ENCODE peak calls at places on chromosomes 6 and 20, in four cellular contexts. O is WTC11, V is GM12878, I is K562. K is an unnamed sample.

GRCh38 chr6:63897459-63897858 is 261.9 kb downstream of the PHF3 start:
- DNase-seq in O (no peak), V (no peak), I (no peak), K (no peak)

GRCh38 chr6:56671651-56672461 is 29.2 kb upstream of the DST start:
- DNase-seq in O (no peak), V (no peak), I (no peak), K (no peak)

GRCh38 chr20:50792708-50793574 is 1.9 kb upstream of the BCAS4 start:
- DNase-seq in O (no peak), V (no peak), I (no peak), K (no peak)

GRCh38 chr20:63183422-63184146 is 32.3 kb downstream of the YTHDF1 start:
- DNase-seq in O (peak; percentile 85), V (no peak), I (peak; percentile 73), K (peak; percentile 55)

GRCh38 chr6:14888575-14889000 is 357.3 kb upstream of the JARID2 start:
- DNase-seq in O (no peak), V (no peak), I (no peak), K (no peak)

GRCh38 chr20:34627458-34627857 is 49.4 kb downstream of the PIGU start:
- DNase-seq in O (no peak), V (no peak), I (no peak), K (no peak)

GRCh38 chr6:125659887-125660286 is 89.5 kb upstream of the HEY2 start:
- DNase-seq in O (no peak), V (no peak), I (no peak), K (no peak)

GRCh38 chr6:22447862-22448261 is 121.5 kb upstream of the HDGFL1 start:
- DNase-seq in O (no peak), V (no peak), I (no peak), K (no peak)

GRCh38 chr20:43409041-43409913 is 48.4 kb upstream of the SRSF6 start:
- DNase-seq in O (peak; percentile 61), V (peak; percentile 7), I (peak; percentile 26), K (peak; percentile 50)

GRCh38 chr20:10344953-10345352 is 89.1 kb downstream of the MKKS start:
- DNase-seq in O (no peak), V (no peak), I (no peak), K (no peak)

GRCh38 chr6:14921170-14921569 is 324.7 kb upstream of the JARID2 start:
- DNase-seq in O (no peak), V (no peak), I (peak; percentile 26), K (no peak)

GRCh38 chr6:10217111-10217510 is 197.8 kb downstream of the TFAP2A start:
- DNase-seq in O (no peak), V (no peak), I (no peak), K (no peak)

GRCh38 chr20:8183526-8183925 is 51.5 kb downstream of the PLCB1 start:
- DNase-seq in O (no peak), V (no peak), I (no peak), K (no peak)

GRCh38 chr20:61569836-61570235 is 317.8 kb downstream of the CDH4 start:
- DNase-seq in O (no peak), V (no peak), I (no peak), K (no peak)

GRCh38 chr6:127635091-127635490 is 58.1 kb downstream of the C6orf58 start:
- DNase-seq in O (no peak), V (no peak), I (no peak), K (no peak)

GRCh38 chr6:104597541-104598050 is 262.1 kb downstream of the HACE1 start:
- DNase-seq in O (no peak), V (no peak), I (no peak), K (no peak)

GRCh38 chr6:40996591-40997247 is 42.3 kb downstream of the UNC5CL start:
- DNase-seq in O (no peak), V (no peak), I (peak; percentile 22), K (peak; percentile 69)

GRCh38 chr6:111990214-111990613 is 63.7 kb upstream of the CCN6 start:
- DNase-seq in O (no peak), V (no peak), I (no peak), K (no peak)

GRCh38 chr20:55205684-55206083 is 730.3 kb downstream of the DOK5 start:
- DNase-seq in O (no peak), V (no peak), I (no peak), K (no peak)

GRCh38 chr6:40348591-40348990 is 238.6 kb downstream of the LRFN2 start:
- DNase-seq in O (no peak), V (no peak), I (no peak), K (no peak)

GRCh38 chr20:20340443-20340842 is 27.5 kb upstream of the INSM1 start:
- DNase-seq in O (no peak), V (no peak), I (no peak), K (no peak)

GRCh38 chr6:53794073-53794719 is 609 bp upstream of the LRRC1 start:
- DNase-seq in O (peak; percentile 54), V (peak; percentile 17), I (no peak), K (peak; percentile 81)

GRCh38 chr6:113411006-113411405 is 446.1 kb upstream of the MARCKS start:
- DNase-seq in O (no peak), V (no peak), I (no peak), K (peak; percentile 35)

GRCh38 chr6:29746846-29747687 is 23.8 kb downstream of the HLA-F start:
- DNase-seq in O (no peak), V (no peak), I (peak; percentile 26), K (no peak)

GRCh38 chr6:10429638-10430427 is 15.0 kb upstream of the TFAP2A start:
- DNase-seq in O (no peak), V (peak; percentile 53), I (peak; percentile 55), K (peak; percentile 50)

GRCh38 chr6:117615981-117616961 is 14.0 kb upstream of the GOPC start:
- DNase-seq in O (peak; percentile 50), V (no peak), I (no peak), K (no peak)

GRCh38 chr6:836276-836853 is 143.4 kb upstream of the EXOC2 start:
- DNase-seq in O (no peak), V (no peak), I (no peak), K (no peak)

GRCh38 chr6:153790881-153791473 is 248.1 kb upstream of the OPRM1 start:
- DNase-seq in O (peak; percentile 29), V (no peak), I (no peak), K (peak; percentile 37)

GRCh38 chr6:43757966-43758616 is 11.9 kb upstream of the VEGFA start:
- DNase-seq in O (peak; percentile 5), V (no peak), I (no peak), K (no peak)

GRCh38 chr6:14791525-14791924 is 454.3 kb upstream of the JARID2 start:
- DNase-seq in O (no peak), V (no peak), I (no peak), K (no peak)

GRCh38 chr6:163984446-163984936 is 570.0 kb downstream of the QKI start:
- DNase-seq in O (no peak), V (peak; percentile 8), I (no peak), K (no peak)

GRCh38 chr6:53679446-53679933 is 13.9 kb upstream of the KLHL31 start:
- DNase-seq in O (peak; percentile 15), V (no peak), I (peak; percentile 20), K (peak; percentile 62)

GRCh38 chr6:56693246-56693607 is 50.5 kb upstream of the DST start:
- DNase-seq in O (no peak), V (no peak), I (no peak), K (peak; percentile 75)

GRCh38 chr20:50472693-50473610 is 37.2 kb upstream of the PTPN1 start:
- DNase-seq in O (no peak), V (no peak), I (no peak), K (no peak)

GRCh38 chr6:18034798-18035202 is 47.4 kb upstream of the KIF13A start:
- DNase-seq in O (no peak), V (no peak), I (peak; percentile 37), K (peak; percentile 85)

GRCh38 chr20:46348972-46349741 is 40.9 kb upstream of the CDH22 start:
- DNase-seq in O (peak; percentile 81), V (no peak), I (peak; percentile 81), K (peak; percentile 46)

GRCh38 chr6:169933251-169933821 is 181.9 kb downstream of the ERMARD start:
- DNase-seq in O (no peak), V (no peak), I (no peak), K (no peak)

GRCh38 chr6:49541210-49541724 is 9.2 kb upstream of the C6orf141 start:
- DNase-seq in O (no peak), V (no peak), I (no peak), K (peak; percentile 57)

GRCh38 chr20:57092112-57092899 is 174.1 kb downstream of the BMP7 start:
- DNase-seq in O (peak; percentile 84), V (peak; percentile 2), I (peak; percentile 80), K (peak; percentile 48)

GRCh38 chr6:89589297-89590074 is 49.1 kb downstream of the LYRM2 start:
- DNase-seq in O (peak; percentile 19), V (no peak), I (no peak), K (no peak)
- TF ChIP-seq ETV6 in O (no peak), V (no peak), I (no peak), K (no peak)

DNA sequence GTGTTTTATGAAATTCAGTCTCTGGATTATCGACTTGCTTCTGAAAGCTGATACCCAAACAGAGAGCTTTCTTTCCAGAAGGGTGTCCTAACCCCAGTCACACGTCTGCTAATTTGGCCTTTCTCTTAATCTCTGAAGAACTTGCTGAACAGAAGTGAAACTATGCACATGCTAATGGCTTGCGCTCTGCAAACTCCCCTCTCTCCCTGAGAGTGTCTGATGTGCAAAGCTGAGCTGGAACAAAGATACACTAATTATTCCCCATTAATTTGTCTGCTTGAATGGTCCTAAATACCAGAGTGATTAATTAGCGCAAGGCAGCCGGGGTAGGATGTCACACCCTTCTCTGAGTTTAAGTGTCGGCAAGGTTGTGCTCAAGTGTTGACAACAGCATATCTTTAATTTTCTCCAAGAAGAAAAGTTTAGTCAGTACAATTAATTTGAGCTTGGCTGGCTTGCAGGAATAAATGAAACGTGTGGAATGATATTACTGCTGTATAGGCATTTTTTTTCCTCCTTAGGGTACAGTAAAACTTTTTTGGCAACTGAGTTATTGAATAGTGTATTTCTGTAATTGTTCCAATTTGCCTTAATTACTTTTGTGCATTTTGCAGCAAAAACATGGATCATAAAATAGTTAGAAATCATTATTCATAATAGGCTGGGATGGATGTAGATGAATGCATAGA is 715.9 kb upstream of the POU3F2 start:
- DNase-seq in O (no peak), V (no peak), I (no peak), K (no peak)
- TF ChIP-seq ETV6 in O (no peak), V (no peak), I (no peak), K (no peak)

GRCh38 chr6:108581237-108581931 is 20.7 kb downstream of the FOXO3 start:
- DNase-seq in O (no peak), V (no peak), I (peak; percentile 15), K (no peak)
- TF ChIP-seq ETV6 in O (no peak), V (no peak), I (no peak), K (no peak)

GRCh38 chr20:59071224-59071623 is 28.6 kb upstream of the PRELID3B start:
- DNase-seq in O (no peak), V (no peak), I (no peak), K (no peak)
- TF ChIP-seq ETV6 in O (no peak), V (no peak), I (no peak), K (no peak)

DNA sequence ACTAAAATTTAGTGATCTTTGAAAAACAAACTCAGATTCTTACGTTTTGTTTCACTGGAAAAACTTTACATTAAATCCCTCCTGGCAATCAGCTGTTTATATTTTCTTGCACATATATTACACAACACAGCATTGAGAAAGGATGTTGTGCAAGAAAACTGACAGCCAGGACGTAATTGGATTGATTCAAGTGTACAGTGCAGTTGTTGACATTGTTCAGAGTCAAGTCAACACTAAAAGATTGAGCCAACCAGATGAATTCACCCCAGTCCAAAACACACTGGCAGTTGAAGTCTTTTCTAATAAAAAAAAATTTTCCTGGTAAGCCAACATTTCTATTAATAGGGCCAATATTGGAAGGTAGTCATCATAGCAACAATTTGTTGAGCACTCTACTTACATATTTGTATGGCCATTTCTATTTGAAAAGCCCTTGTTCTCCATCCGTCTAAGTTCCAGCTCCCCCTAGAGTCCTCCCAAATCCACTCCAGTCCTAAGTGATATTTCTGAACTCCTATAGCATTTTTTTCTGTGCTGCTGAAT is 20.9 kb upstream of the VNN1 start:
- DNase-seq in O (no peak), V (no peak), I (no peak), K (peak; percentile 78)
- TF ChIP-seq ETV6 in O (no peak), V (no peak), I (no peak), K (no peak)